ENCODE peak calls at places on chromosomes 3 and 15, in eight cellular contexts. K is HTR-8/SVneo; W is activated CD8-positive, alpha-beta memory T cell treated with anti-CD3 and anti-CD28 coated beads for 48 hours; O is hippocampal formation; Q is HepG2; P is Daoy; H is WERI-Rb-1; C is effector CD4-positive, alpha-beta T cell. E is an unnamed sample.

GRCh38 chr3:144394052-144394451 is 422.4 kb downstream of the DIPK2A start:
- DNase-seq in K (no peak), W (no peak), O (no peak), Q (no peak), P (no peak), H (no peak), C (no peak), E (no peak)

GRCh38 chr3:9809615-9810356 is at the start of gene TTLL3:
- DNase-seq in K (peak; percentile 66), W (peak; percentile 16), O (peak; percentile 19), Q (no peak), P (peak; percentile 65), H (peak; percentile 79), C (peak; percentile 28), E (peak; percentile 82)

GRCh38 chr15:92653836-92654524 is 1.6 kb downstream of the FAM174B start:
- DNase-seq in K (no peak), W (no peak), O (peak; percentile 14), Q (peak; percentile 10), P (peak; percentile 30), H (peak; percentile 59), C (no peak), E (peak; percentile 61)

GRCh38 chr15:31328425-31328998 is 1.9 kb downstream of the KLF13 start:
- DNase-seq in K (no peak), W (peak; percentile 61), O (no peak), Q (no peak), P (no peak), H (no peak), C (peak; percentile 70), E (no peak)

GRCh38 chr3:128016502-128016901 is 35.7 kb upstream of the SEC61A1 start:
- DNase-seq in K (no peak), W (no peak), O (no peak), Q (no peak), P (no peak), H (no peak), C (no peak), E (no peak)

GRCh38 chr3:172201136-172201989 is 162.0 kb downstream of the FNDC3B start:
- DNase-seq in K (no peak), W (no peak), O (no peak), Q (no peak), P (peak; percentile 97), H (no peak), C (no peak), E (no peak)

GRCh38 chr3:192169332-192169915 is 557.9 kb downstream of the FGF12 start:
- DNase-seq in K (no peak), W (no peak), O (no peak), Q (no peak), P (peak; percentile 55), H (no peak), C (no peak), E (no peak)

GRCh38 chr3:160676547-160677303 is at the start of gene ARL14:
- DNase-seq in K (no peak), W (no peak), O (no peak), Q (peak; percentile 12), P (peak; percentile 89), H (no peak), C (no peak), E (no peak)

GRCh38 chr15:55526559-55527036 is 18.6 kb upstream of the DNAAF4 start:
- DNase-seq in K (peak; percentile 38), W (no peak), O (no peak), Q (peak; percentile 63), P (peak; percentile 65), H (peak; percentile 42), C (no peak), E (peak; percentile 69)

GRCh38 chr3:184211297-184211696 is 18.1 kb upstream of the VWA5B2 start:
- DNase-seq in K (no peak), W (no peak), O (no peak), Q (no peak), P (no peak), H (no peak), C (no peak), E (peak; percentile 99)

GRCh38 chr3:69309810-69310209 is 76.1 kb downstream of the FRMD4B start:
- DNase-seq in K (no peak), W (no peak), O (no peak), Q (peak; percentile 18), P (peak; percentile 17), H (peak; percentile 40), C (no peak), E (no peak)

GRCh38 chr3:25855281-25855680 is 65.4 kb downstream of the OXSM start:
- DNase-seq in K (no peak), W (no peak), O (no peak), Q (no peak), P (peak; percentile 4), H (no peak), C (no peak), E (no peak)

GRCh38 chr3:192772495-192772894 is 45.2 kb upstream of the FGF12 start:
- DNase-seq in K (peak; percentile 26), W (no peak), O (peak; percentile 4), Q (peak; percentile 2), P (peak; percentile 35), H (peak; percentile 47), C (no peak), E (peak; percentile 24)

GRCh38 chr3:71245052-71245488 is 338.5 kb downstream of the FOXP1 start:
- DNase-seq in K (peak; percentile 20), W (no peak), O (no peak), Q (peak; percentile 82), P (peak; percentile 24), H (no peak), C (no peak), E (no peak)

GRCh38 chr3:33044676-33045075 is 52.3 kb downstream of the GLB1 start:
- DNase-seq in K (no peak), W (no peak), O (no peak), Q (no peak), P (no peak), H (no peak), C (peak; percentile 39), E (no peak)

GRCh38 chr3:141454906-141455602 is 31.8 kb upstream of the RASA2 start:
- DNase-seq in K (peak; percentile 88), W (no peak), O (peak; percentile 48), Q (peak; percentile 77), P (peak; percentile 78), H (peak; percentile 31), C (peak; percentile 17), E (peak; percentile 84)

GRCh38 chr3:123791073-123791370 is 93.1 kb downstream of the MYLK start:
- DNase-seq in K (no peak), W (no peak), O (no peak), Q (no peak), P (no peak), H (no peak), C (no peak), E (no peak)

GRCh38 chr3:24299236-24299635 is 195.4 kb downstream of the THRB start:
- DNase-seq in K (peak; percentile 27), W (no peak), O (no peak), Q (no peak), P (no peak), H (no peak), C (no peak), E (no peak)

GRCh38 chr15:100918690-100919480 is at the start of gene LRRK1:
- DNase-seq in K (peak; percentile 50), W (no peak), O (no peak), Q (no peak), P (peak; percentile 50), H (peak; percentile 26), C (no peak), E (no peak)